ENCODE peak calls at places on chromosomes 16 and 17, in four cellular contexts. One of them, this sample, is unnamed.

GRCh38 chr17:57235124-57235523 is 21.2 kb upstream of the MSI2 start:
- DNase-seq in ascending aorta: no peak
- DNase-seq in retinal pigment epithelial cell: no peak
- DNase-seq in transverse colon: no peak
- DNase-seq in this sample: no peak

GRCh38 chr17:65553009-65553645 is 8.3 kb downstream of the AXIN2 start:
- DNase-seq in retinal pigment epithelial cell: no peak
- DNase-seq in ascending aorta: no peak
- DNase-seq in transverse colon: no peak
- DNase-seq in this sample: no peak

GRCh38 chr16:56788435-56788834 is 58.5 kb downstream of the NUP93 start:
- DNase-seq in transverse colon: no peak
- DNase-seq in retinal pigment epithelial cell: no peak
- DNase-seq in ascending aorta: no peak
- DNase-seq in this sample: no peak

GRCh38 chr16:28872952-28873351 is 5.3 kb upstream of the ATP2A1 start:
- DNase-seq in ascending aorta: no peak
- DNase-seq in retinal pigment epithelial cell: no peak
- DNase-seq in transverse colon: no peak
- DNase-seq in this sample: no peak

GRCh38 chr17:37194208-37194607 is 181.6 kb upstream of the C17orf78 start:
- DNase-seq in ascending aorta: no peak
- DNase-seq in retinal pigment epithelial cell: no peak
- DNase-seq in transverse colon: no peak
- DNase-seq in this sample: no peak

GRCh38 chr17:1197781-1198490 is 18.2 kb upstream of the ABR start:
- DNase-seq in ascending aorta: peak
- DNase-seq in transverse colon: peak
- DNase-seq in retinal pigment epithelial cell: no peak
- DNase-seq in this sample: no peak

GRCh38 chr17:65811043-65811442 is 249.6 kb upstream of the AXIN2 start:
- DNase-seq in transverse colon: no peak
- DNase-seq in ascending aorta: no peak
- DNase-seq in retinal pigment epithelial cell: no peak
- DNase-seq in this sample: no peak

GRCh38 chr17:66676421-66676820 is 158.5 kb upstream of the CACNG5 start:
- DNase-seq in ascending aorta: no peak
- DNase-seq in retinal pigment epithelial cell: no peak
- DNase-seq in transverse colon: peak
- DNase-seq in this sample: no peak

GRCh38 chr16:84618428-84619102 is 687 bp upstream of the COTL1 start:
- DNase-seq in transverse colon: no peak
- DNase-seq in retinal pigment epithelial cell: peak
- DNase-seq in ascending aorta: peak
- DNase-seq in this sample: peak

GRCh38 chr16:75309156-75309555 is 57.7 kb upstream of the BCAR1 start:
- DNase-seq in ascending aorta: no peak
- DNase-seq in transverse colon: no peak
- DNase-seq in retinal pigment epithelial cell: no peak
- DNase-seq in this sample: no peak

GRCh38 chr16:15526731-15527130 is 92.3 kb downstream of the BMERB1 start:
- DNase-seq in ascending aorta: no peak
- DNase-seq in transverse colon: no peak
- DNase-seq in retinal pigment epithelial cell: no peak
- DNase-seq in this sample: no peak

GRCh38 chr16:29710227-29711219 is 31.5 kb downstream of the QPRT start:
- DNase-seq in retinal pigment epithelial cell: peak
- DNase-seq in ascending aorta: no peak
- DNase-seq in transverse colon: no peak
- DNase-seq in this sample: peak

GRCh38 chr16:87946596-87947350 is 4.5 kb upstream of the BANP start:
- DNase-seq in ascending aorta: no peak
- DNase-seq in transverse colon: no peak
- DNase-seq in retinal pigment epithelial cell: no peak
- DNase-seq in this sample: no peak

GRCh38 chr17:31724026-31724425 is 135.0 kb downstream of the COPRS start:
- DNase-seq in ascending aorta: peak
- DNase-seq in transverse colon: no peak
- DNase-seq in retinal pigment epithelial cell: peak
- DNase-seq in this sample: peak

GRCh38 chr16:3510410-3510809 is 9.6 kb downstream of the CLUAP1 start:
- DNase-seq in transverse colon: no peak
- DNase-seq in retinal pigment epithelial cell: no peak
- DNase-seq in ascending aorta: no peak
- DNase-seq in this sample: no peak

GRCh38 chr17:75350706-75351105 is 54.8 kb downstream of the GRB2 start:
- DNase-seq in ascending aorta: no peak
- DNase-seq in transverse colon: no peak
- DNase-seq in retinal pigment epithelial cell: no peak
- DNase-seq in this sample: no peak

GRCh38 chr16:86100205-86101134 is 201.5 kb downstream of the IRF8 start:
- DNase-seq in ascending aorta: no peak
- DNase-seq in transverse colon: no peak
- DNase-seq in retinal pigment epithelial cell: no peak
- DNase-seq in this sample: no peak

GRCh38 chr17:7835818-7836595 is 2.0 kb downstream of the KDM6B start:
- DNase-seq in ascending aorta: peak
- DNase-seq in transverse colon: peak
- DNase-seq in retinal pigment epithelial cell: no peak
- DNase-seq in this sample: no peak

GRCh38 chr16:3596101-3596861 is 15.1 kb downstream of the SLX4 start:
- DNase-seq in ascending aorta: no peak
- DNase-seq in transverse colon: no peak
- DNase-seq in retinal pigment epithelial cell: no peak
- DNase-seq in this sample: no peak

GRCh38 chr17:59521465-59522126 is 43.8 kb upstream of the DHX40 start:
- DNase-seq in transverse colon: peak
- DNase-seq in retinal pigment epithelial cell: no peak
- DNase-seq in ascending aorta: peak
- DNase-seq in this sample: no peak

GRCh38 chr17:52111182-52111581 is 47.3 kb downstream of the CA10 start:
- DNase-seq in transverse colon: no peak
- DNase-seq in ascending aorta: no peak
- DNase-seq in retinal pigment epithelial cell: no peak
- DNase-seq in this sample: no peak

GRCh38 chr16:60107920-60108319 is 1373.8 kb upstream of the GOT2 start:
- DNase-seq in retinal pigment epithelial cell: no peak
- DNase-seq in ascending aorta: no peak
- DNase-seq in transverse colon: no peak
- DNase-seq in this sample: no peak

GRCh38 chr17:35094902-35095301 is 24.8 kb downstream of the RAD51D start:
- DNase-seq in ascending aorta: peak
- DNase-seq in retinal pigment epithelial cell: no peak
- DNase-seq in transverse colon: no peak
- DNase-seq in this sample: no peak

GRCh38 chr17:74554909-74555308 is 9.0 kb upstream of the CD300C start:
- DNase-seq in ascending aorta: peak
- DNase-seq in retinal pigment epithelial cell: no peak
- DNase-seq in transverse colon: no peak
- DNase-seq in this sample: no peak

GRCh38 chr17:75896360-75897075 is at the start of gene TRIM65:
- DNase-seq in ascending aorta: peak
- DNase-seq in transverse colon: peak
- DNase-seq in retinal pigment epithelial cell: no peak
- DNase-seq in this sample: no peak

GRCh38 chr16:67936124-67936875 is at the start of gene PSMB10:
- DNase-seq in ascending aorta: peak
- DNase-seq in transverse colon: no peak
- DNase-seq in retinal pigment epithelial cell: no peak
- DNase-seq in this sample: no peak

GRCh38 chr16:979859-980594 is 1.5 kb upstream of the SOX8 start:
- DNase-seq in ascending aorta: no peak
- DNase-seq in transverse colon: no peak
- DNase-seq in retinal pigment epithelial cell: no peak
- DNase-seq in this sample: no peak

GRCh38 chr17:740240-741055 is 8.1 kb downstream of the TLCD3A start:
- DNase-seq in retinal pigment epithelial cell: no peak
- DNase-seq in ascending aorta: no peak
- DNase-seq in transverse colon: peak
- DNase-seq in this sample: no peak

GRCh38 chr17:36527851-36528250 is 6.8 kb downstream of the MYO19 start:
- DNase-seq in ascending aorta: no peak
- DNase-seq in transverse colon: no peak
- DNase-seq in retinal pigment epithelial cell: no peak
- DNase-seq in this sample: no peak

GRCh38 chr16:4272114-4272954 is 489 bp downstream of the TFAP4 start:
- DNase-seq in transverse colon: peak
- DNase-seq in ascending aorta: peak
- DNase-seq in retinal pigment epithelial cell: no peak
- DNase-seq in this sample: no peak

GRCh38 chr17:27558341-27558740 is 72.6 kb upstream of the LGALS9 start:
- DNase-seq in retinal pigment epithelial cell: no peak
- DNase-seq in transverse colon: no peak
- DNase-seq in ascending aorta: no peak
- DNase-seq in this sample: no peak

GRCh38 chr17:27560668-27561067 is 70.3 kb upstream of the LGALS9 start:
- DNase-seq in transverse colon: peak
- DNase-seq in retinal pigment epithelial cell: no peak
- DNase-seq in ascending aorta: no peak
- DNase-seq in this sample: no peak

GRCh38 chr17:27559506-27559931 is 71.5 kb upstream of the LGALS9 start:
- DNase-seq in transverse colon: no peak
- DNase-seq in ascending aorta: no peak
- DNase-seq in retinal pigment epithelial cell: no peak
- DNase-seq in this sample: no peak

GRCh38 chr17:27559996-27560481 is 70.9 kb upstream of the LGALS9 start:
- DNase-seq in ascending aorta: peak
- DNase-seq in retinal pigment epithelial cell: no peak
- DNase-seq in transverse colon: peak
- DNase-seq in this sample: no peak

DNA sequence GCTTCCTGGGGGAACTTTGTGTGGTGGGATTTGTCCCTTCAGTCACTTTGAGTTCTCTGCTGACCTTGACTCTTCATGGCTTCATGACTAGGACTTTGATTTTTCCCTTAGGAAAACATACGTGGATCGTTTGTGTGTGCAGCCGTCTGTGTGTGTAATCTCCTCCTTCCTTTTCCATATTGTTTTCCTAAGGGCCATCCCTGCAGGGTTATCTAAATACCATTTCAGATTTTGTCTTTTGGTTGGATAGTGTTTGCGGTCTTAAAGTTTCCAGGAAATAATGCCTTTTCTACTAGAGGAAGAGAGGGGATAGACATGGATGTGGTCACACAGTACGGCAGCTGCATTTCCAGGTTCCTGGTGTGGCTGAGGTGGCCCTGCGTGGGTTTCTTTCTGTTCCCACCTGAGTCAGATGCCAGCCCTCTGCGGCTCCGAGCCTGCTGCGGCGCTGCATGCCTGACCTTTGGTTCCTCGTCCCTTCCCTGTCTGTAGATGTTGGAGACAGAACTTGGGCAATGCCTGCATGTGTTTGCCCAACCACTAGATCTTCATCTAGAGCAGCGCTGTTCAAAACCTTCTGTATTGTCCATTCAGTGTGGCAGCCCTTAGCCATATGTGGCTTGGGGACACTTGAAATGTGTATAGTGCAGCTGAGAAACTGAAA is 72.0 kb upstream of the LGALS9 start:
- DNase-seq in retinal pigment epithelial cell: no peak
- DNase-seq in transverse colon: peak
- DNase-seq in ascending aorta: no peak
- DNase-seq in this sample: no peak
- TF ChIP-seq CTCF in retinal pigment epithelial cell: no peak
- TF ChIP-seq CTCF in transverse colon: no peak
- TF ChIP-seq CTCF in ascending aorta: no peak
- TF ChIP-seq CTCF in this sample: no peak

GRCh38 chr17:39979021-39979660 is 1.5 kb upstream of the PSMD3 start:
- DNase-seq in transverse colon: no peak
- DNase-seq in retinal pigment epithelial cell: peak
- DNase-seq in ascending aorta: no peak
- DNase-seq in this sample: peak
- H3K4me3 ChIP-seq in transverse colon: no peak
- H3K4me3 ChIP-seq in retinal pigment epithelial cell: no peak
- H3K4me3 ChIP-seq in ascending aorta: peak
- H3K4me3 ChIP-seq in this sample: no peak

DNA sequence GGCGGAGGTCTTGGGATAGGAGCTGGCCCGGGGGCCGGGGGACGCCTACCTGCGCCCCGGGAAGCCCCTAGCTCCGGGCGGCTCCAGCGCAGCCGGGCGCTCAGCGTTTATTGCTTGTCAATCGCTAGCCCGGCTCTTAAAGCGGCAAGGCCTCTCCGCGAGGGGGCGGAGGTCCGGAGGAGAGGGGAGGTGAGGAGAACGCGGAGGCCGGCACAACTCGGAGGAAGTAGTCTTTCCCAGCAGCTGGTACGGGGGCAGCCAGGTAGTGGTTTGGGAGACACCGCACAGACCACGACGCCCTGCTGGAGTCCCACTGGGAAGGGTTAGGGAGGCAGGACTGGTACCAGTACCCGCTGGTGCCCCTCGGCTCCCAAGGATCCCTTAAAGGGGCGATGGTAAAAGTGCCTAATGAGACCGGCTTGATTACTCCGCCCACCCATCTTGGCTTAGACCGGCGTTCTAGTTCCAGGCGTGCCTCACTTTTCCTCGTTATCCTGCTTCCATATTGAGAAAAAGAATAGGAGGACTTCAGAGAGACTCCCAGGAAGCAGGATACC is at the start of gene MPP2:
- DNase-seq in transverse colon: peak
- DNase-seq in ascending aorta: peak
- DNase-seq in retinal pigment epithelial cell: peak
- DNase-seq in this sample: no peak
- TF ChIP-seq CTCF in transverse colon: no peak
- TF ChIP-seq CTCF in ascending aorta: no peak
- TF ChIP-seq CTCF in retinal pigment epithelial cell: peak
- TF ChIP-seq CTCF in this sample: peak

GRCh38 chr16:53220585-53220984 is 165.8 kb downstream of the CHD9 start:
- DNase-seq in ascending aorta: no peak
- DNase-seq in transverse colon: no peak
- DNase-seq in retinal pigment epithelial cell: no peak
- DNase-seq in this sample: no peak

GRCh38 chr16:53219795-53220194 is 165.0 kb downstream of the CHD9 start:
- DNase-seq in ascending aorta: no peak
- DNase-seq in retinal pigment epithelial cell: no peak
- DNase-seq in transverse colon: no peak
- DNase-seq in this sample: no peak

DNA sequence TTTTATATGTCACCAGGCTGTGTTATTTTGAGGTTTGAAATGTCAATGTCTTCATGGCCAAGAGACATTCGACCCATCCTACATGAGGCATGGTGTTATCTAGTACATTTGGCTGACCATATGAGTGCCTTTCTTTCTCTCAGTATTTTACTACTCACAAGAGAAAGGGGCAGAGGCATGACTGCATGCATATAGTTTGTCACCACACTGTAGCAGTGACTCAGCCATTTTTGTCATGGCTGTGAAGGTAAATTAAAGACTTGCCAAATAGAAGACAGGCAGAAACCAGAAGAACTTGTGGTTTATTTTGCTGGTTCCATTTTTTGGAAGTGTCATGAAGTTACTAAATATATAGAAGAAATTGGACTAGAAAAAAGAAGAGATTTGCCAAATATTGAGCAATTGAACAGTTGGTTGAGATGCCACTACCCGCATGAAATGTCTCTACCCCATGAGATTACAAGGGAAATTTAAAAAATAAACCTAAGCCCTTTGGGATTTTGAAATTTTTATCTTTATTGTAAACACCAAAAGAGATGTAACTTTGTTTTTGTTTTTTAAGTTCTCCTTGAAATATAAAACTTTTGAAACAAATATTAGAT is 170.2 kb downstream of the CHD9 start:
- DNase-seq in retinal pigment epithelial cell: no peak
- DNase-seq in transverse colon: no peak
- DNase-seq in ascending aorta: no peak
- DNase-seq in this sample: no peak
- H3K4me3 ChIP-seq in retinal pigment epithelial cell: no peak
- H3K4me3 ChIP-seq in transverse colon: no peak
- H3K4me3 ChIP-seq in ascending aorta: no peak
- H3K4me3 ChIP-seq in this sample: no peak